ENCODE peak calls at places on chromosomes 11 and 22, in seven cellular contexts. O is Ammon's horn, A is brain pericyte, V is pulmonary artery endothelial cell, M is KBM-7, R is neural progenitor cell, C is aorta. G is an unnamed sample.

GRCh38 chr22:24315367-24315781 is 44.7 kb downstream of the SPECC1L start:
- DNase-seq in O (no peak), A (no peak), M (no peak), R (no peak), V (no peak), C (no peak), G (no peak)

GRCh38 chr11:33932721-33933120 is 40.8 kb upstream of the LMO2 start:
- DNase-seq in O (no peak), A (no peak), M (no peak), C (no peak), R (no peak), V (no peak), G (no peak)

GRCh38 chr22:43891360-43892182 is at the start of gene PNPLA5:
- DNase-seq in R (peak; percentile 66), V (no peak), C (peak; percentile 28), O (no peak), M (no peak), A (no peak), G (no peak)

GRCh38 chr22:44550666-44551491 is 52.8 kb upstream of the RTL6 start:
- DNase-seq in C (no peak), M (peak; percentile 8), V (no peak), A (peak; percentile 67), R (no peak), O (peak; percentile 37), G (peak; percentile 96)

GRCh38 chr11:70601861-70602575 is 203.7 kb downstream of the CTTN start:
- DNase-seq in C (no peak), R (no peak), M (no peak), A (no peak), O (no peak), V (no peak), G (no peak)

GRCh38 chr22:21652010-21652546 is 10.0 kb downstream of the SDF2L1 start:
- DNase-seq in C (peak; percentile 93), A (no peak), R (peak; percentile 96), O (peak; percentile 84), V (no peak), M (peak; percentile 93), G (peak; percentile 80)

GRCh38 chr11:58070585-58070984 is 39.8 kb downstream of the OR6Q1 start:
- DNase-seq in R (no peak), V (no peak), M (no peak), A (no peak), C (no peak), O (no peak), G (no peak)

GRCh38 chr11:116461789-116462188 is 311.0 kb downstream of the BUD13 start:
- DNase-seq in R (peak; percentile 28), M (no peak), A (no peak), C (no peak), O (peak; percentile 62), V (no peak), G (no peak)

GRCh38 chr11:123301696-123302400 is 106.8 kb upstream of the CLMP start:
- DNase-seq in R (peak; percentile 94), A (no peak), M (peak; percentile 57), O (peak; percentile 72), V (no peak), C (peak; percentile 71), G (peak; percentile 30)

GRCh38 chr11:100855466-100856067 is 168.5 kb downstream of the ARHGAP42 start:
- DNase-seq in M (peak; percentile 43), A (peak; percentile 13), R (peak; percentile 60), V (peak; percentile 13), O (peak; percentile 50), C (no peak), G (peak; percentile 26)

GRCh38 chr11:32821517-32821916 is 8.2 kb upstream of the PRRG4 start:
- DNase-seq in V (no peak), O (no peak), R (no peak), M (no peak), C (no peak), A (no peak), G (no peak)

GRCh38 chr11:30546334-30546733 is 39.8 kb downstream of the MPPED2 start:
- DNase-seq in M (no peak), R (no peak), C (no peak), O (no peak), V (no peak), A (no peak), G (no peak)

GRCh38 chr22:36065775-36066544 is 37.3 kb upstream of the RBFOX2 start:
- DNase-seq in O (peak; percentile 90), M (peak; percentile 94), C (peak; percentile 96), A (peak; percentile 89), R (peak; percentile 96), V (peak; percentile 81), G (peak; percentile 54)

GRCh38 chr22:29203883-29204282 is 1.8 kb upstream of the EMID1 start:
- DNase-seq in V (no peak), A (no peak), M (no peak), R (peak; percentile 45), C (no peak), O (no peak), G (no peak)

GRCh38 chr11:47724041-47724729 is 9.0 kb upstream of the AGBL2 start:
- DNase-seq in V (no peak), C (peak; percentile 58), O (peak; percentile 21), R (no peak), A (peak; percentile 39), M (no peak), G (peak; percentile 90)

GRCh38 chr11:8649361-8649760 is 33.1 kb downstream of the TRIM66 start:
- DNase-seq in A (no peak), O (no peak), V (no peak), M (no peak), R (no peak), C (no peak), G (no peak)

GRCh38 chr11:1868636-1869291 is 15.9 kb downstream of the LSP1 start:
- DNase-seq in A (no peak), M (no peak), O (no peak), V (no peak), C (peak; percentile 66), R (no peak), G (peak; percentile 9)

GRCh38 chr22:37162221-37163095 is 12.7 kb upstream of the IL2RB start:
- DNase-seq in R (no peak), C (no peak), O (no peak), V (no peak), M (no peak), A (no peak), G (peak; percentile 59)

GRCh38 chr11:123640677-123641494 is 13.5 kb downstream of the SCN3B start:
- DNase-seq in V (no peak), A (no peak), M (peak; percentile 73), O (no peak), C (no peak), R (peak; percentile 71), G (peak; percentile 39)

GRCh38 chr11:62535802-62536201 is 10.8 kb downstream of the AHNAK start:
- DNase-seq in V (no peak), O (no peak), A (no peak), C (no peak), R (no peak), M (no peak), G (no peak)

GRCh38 chr11:120399312-120399711 is 63.1 kb downstream of the ARHGEF12 start:
- DNase-seq in A (no peak), C (no peak), O (no peak), R (no peak), M (no peak), V (no peak), G (no peak)

GRCh38 chr11:9561279-9561982 is 12.0 kb upstream of the WEE1 start:
- DNase-seq in O (no peak), M (no peak), C (no peak), A (no peak), V (no peak), R (no peak), G (no peak)

GRCh38 chr11:12674571-12674935 is 332 bp downstream of the TEAD1 start:
- DNase-seq in O (no peak), A (no peak), M (no peak), V (no peak), C (no peak), R (no peak), G (no peak)

GRCh38 chr11:125295922-125296321 is 131.4 kb downstream of the PKNOX2 start:
- DNase-seq in A (no peak), M (no peak), O (no peak), C (peak; percentile 64), V (no peak), R (no peak), G (no peak)

GRCh38 chr11:103228807-103229206 is 119.6 kb downstream of the DYNC2H1 start:
- DNase-seq in C (no peak), V (no peak), R (peak; percentile 19), O (no peak), A (no peak), M (no peak), G (no peak)

GRCh38 chr11:128837627-128838026 is 29.5 kb downstream of the KCNJ1 start:
- DNase-seq in A (no peak), C (no peak), O (no peak), M (peak; percentile 37), R (no peak), V (no peak), G (peak; percentile 55)

GRCh38 chr11:78548911-78549572 is 25.6 kb downstream of the NARS2 start:
- DNase-seq in V (no peak), R (peak; percentile 12), A (no peak), C (no peak), M (no peak), O (no peak), G (no peak)

GRCh38 chr11:71425409-71425808 is 22.8 kb downstream of the DHCR7 start:
- DNase-seq in M (no peak), V (no peak), O (no peak), A (no peak), R (peak; percentile 14), C (no peak), G (no peak)

GRCh38 chr11:45654242-45654641 is 11.2 kb downstream of the CHST1 start:
- DNase-seq in V (no peak), C (peak; percentile 36), M (no peak), A (no peak), O (peak; percentile 69), R (no peak), G (no peak)

GRCh38 chr22:45548991-45549736 is 46.5 kb downstream of the FBLN1 start:
- DNase-seq in O (no peak), V (no peak), R (peak; percentile 14), A (peak; percentile 47), M (no peak), C (peak; percentile 86), G (no peak)

GRCh38 chr11:518463-519202 is 11.6 kb upstream of the RNH1 start:
- DNase-seq in M (peak; percentile 97), A (peak; percentile 66), O (peak; percentile 79), V (peak; percentile 78), R (peak; percentile 86), C (peak; percentile 94), G (no peak)

GRCh38 chr11:71222318-71223080 is 29.9 kb downstream of the SHANK2 start:
- DNase-seq in A (no peak), M (no peak), O (no peak), C (no peak), V (no peak), R (no peak), G (no peak)

GRCh38 chr11:13944801-13945505 is 17.6 kb upstream of the SPON1 start:
- DNase-seq in O (peak; percentile 51), M (no peak), R (peak; percentile 24), V (no peak), A (no peak), C (no peak), G (no peak)

GRCh38 chr11:109641549-109641948 is 219.6 kb downstream of the C11orf87 start:
- DNase-seq in V (no peak), O (no peak), M (peak; percentile 20), A (no peak), R (peak; percentile 77), C (no peak), G (peak; percentile 9)

GRCh38 chr11:78841451-78842060 is 266.9 kb upstream of the NARS2 start:
- DNase-seq in V (no peak), R (no peak), A (no peak), M (no peak), O (no peak), C (no peak), G (no peak)

GRCh38 chr11:67389477-67389876 is 2.3 kb upstream of the RAD9A start:
- DNase-seq in R (peak; percentile 66), C (no peak), M (peak; percentile 61), O (no peak), A (no peak), V (no peak), G (no peak)

GRCh38 chr11:11618973-11619435 is 2.8 kb downstream of the GALNT18 start:
- DNase-seq in M (no peak), A (no peak), C (no peak), V (no peak), O (no peak), R (peak; percentile 34), G (no peak)

GRCh38 chr11:117828641-117829368 is 4.3 kb upstream of the FXYD2 start:
- DNase-seq in R (no peak), A (no peak), V (no peak), O (no peak), C (peak; percentile 79), M (no peak), G (peak; percentile 76)

G was measured in MV-4-11.